ENCODE peak calls at places on chromosomes 4 and X, in four cellular contexts. J is GM12878, U is GM23338, K is endothelial cell of umbilical vein. X is an unnamed sample.

GRCh38 chr4:102598102-102598758 is 97.1 kb downstream of the NFKB1 start:
- DNase-seq in U (no peak), J (no peak), K (no peak), X (no peak)

GRCh38 chrX:85379174-85379907 is at the start of gene POF1B:
- DNase-seq in J (peak), K (no peak), U (peak), X (no peak)

GRCh38 chrX:40644821-40645358 is 2.5 kb downstream of the CXorf38 start:
- DNase-seq in J (peak), K (peak), U (no peak), X (no peak)

GRCh38 chr4:143240920-143241319 is 56.2 kb downstream of the USP38 start:
- DNase-seq in U (no peak), K (no peak), J (no peak), X (no peak)

GRCh38 chr4:85114526-85114925 is 148.0 kb upstream of the WDFY3 start:
- DNase-seq in K (no peak), U (no peak), J (no peak), X (no peak)

GRCh38 chr4:26459054-26459755 is 31.1 kb downstream of the CCKAR start:
- DNase-seq in K (peak), U (peak), J (peak), X (no peak)

GRCh38 chr4:21898101-21898500 is 50.5 kb downstream of the KCNIP4 start:
- DNase-seq in K (no peak), U (no peak), J (no peak), X (no peak)

GRCh38 chrX:40175416-40176255 is 77.9 kb upstream of the BCOR start:
- DNase-seq in K (peak), U (peak), J (no peak), X (no peak)

GRCh38 chrX:18172970-18173369 is 47.7 kb downstream of the BEND2 start:
- DNase-seq in U (no peak), J (no peak), K (no peak), X (no peak)

GRCh38 chr4:54063737-54064316 is 578 bp downstream of the CHIC2 start:
- DNase-seq in K (peak), J (no peak), U (peak), X (no peak)

GRCh38 chrX:28058906-28059305 is 77.7 kb upstream of the DCAF8L1 start:
- DNase-seq in U (no peak), K (peak), J (no peak), X (no peak)

GRCh38 chr4:169270156-169270809 is 473 bp downstream of the SH3RF1 start:
- DNase-seq in K (peak), U (peak), J (no peak), X (no peak)

GRCh38 chr4:70666369-70666768 is at the start of gene JCHAIN:
- DNase-seq in K (no peak), J (no peak), U (no peak), X (no peak)

GRCh38 chrX:145405012-145405411 is 157.7 kb downstream of the SPANXN1 start:
- DNase-seq in K (peak), U (peak), J (no peak), X (peak)

GRCh38 chr4:70788733-70789132 is 51.0 kb downstream of the GRSF1 start:
- DNase-seq in J (no peak), K (no peak), U (no peak), X (no peak)

GRCh38 chr4:98720871-98721480 is 62.6 kb upstream of the TSPAN5 start:
- DNase-seq in U (no peak), J (no peak), K (no peak), X (no peak)

GRCh38 chrX:46758163-46758955 is 559 bp downstream of the SLC9A7 start:
- DNase-seq in K (peak), J (no peak), U (peak), X (no peak)

GRCh38 chr4:55184600-55185523 is 59.5 kb upstream of the KDR start:
- DNase-seq in J (no peak), K (no peak), U (peak), X (no peak)

GRCh38 chr4:1206299-1207156 is 34.1 kb upstream of the SPON2 start:
- DNase-seq in J (no peak), U (no peak), K (no peak), X (no peak)

GRCh38 chrX:130170752-130171445 is 863 bp upstream of the RAB33A start:
- DNase-seq in U (peak), K (no peak), J (peak), X (no peak)

GRCh38 chrX:148794350-148794749 is 293.9 kb downstream of the AFF2 start:
- DNase-seq in J (no peak), K (no peak), U (no peak), X (no peak)

GRCh38 chrX:134849390-134849789 is 141.4 kb upstream of the SMIM10 start:
- DNase-seq in J (no peak), U (no peak), K (no peak), X (no peak)

GRCh38 chrX:107673933-107674479 is 45.7 kb downstream of the PRPS1 start:
- DNase-seq in K (peak), U (peak), J (peak), X (no peak)

GRCh38 chrX:67787196-67787595 is 243.4 kb downstream of the AR start:
- DNase-seq in U (no peak), K (no peak), J (no peak), X (no peak)

GRCh38 chr4:47326067-47326466 is 137.4 kb downstream of the COMMD8 start:
- DNase-seq in K (no peak), J (no peak), U (no peak), X (no peak)

GRCh38 chr4:60744767-60745166 is 455.4 kb upstream of the ADGRL3 start:
- DNase-seq in K (no peak), U (peak), J (no peak), X (no peak)

GRCh38 chr4:58192217-58192616 is 1082.0 kb upstream of the IGFBP7 start:
- DNase-seq in J (no peak), U (peak), K (no peak), X (no peak)

GRCh38 chr4:12486995-12487394 is 997.1 kb downstream of the RAB28 start:
- DNase-seq in K (no peak), J (no peak), U (no peak), X (no peak)

GRCh38 chr4:184383497-184384055 is 90.8 kb downstream of the IRF2 start:
- DNase-seq in K (peak), J (no peak), U (no peak), X (no peak)

GRCh38 chr4:156825074-156825473 is 146.5 kb downstream of the PDGFC start:
- DNase-seq in J (no peak), K (no peak), U (no peak), X (no peak)

GRCh38 chr4:8847764-8848163 is 23.9 kb downstream of the HMX1 start:
- DNase-seq in U (peak), J (no peak), K (no peak), X (no peak)

GRCh38 chrX:107025538-107025937 is 25.5 kb upstream of the MORC4 start:
- DNase-seq in J (no peak), U (peak), K (peak), X (no peak)

GRCh38 chr4:20192754-20193521 is 58.8 kb upstream of the SLIT2 start:
- DNase-seq in U (no peak), J (no peak), K (peak), X (no peak)
- TF ChIP-seq EZH2 in U (no peak), J (no peak), K (no peak), X (no peak)

DNA sequence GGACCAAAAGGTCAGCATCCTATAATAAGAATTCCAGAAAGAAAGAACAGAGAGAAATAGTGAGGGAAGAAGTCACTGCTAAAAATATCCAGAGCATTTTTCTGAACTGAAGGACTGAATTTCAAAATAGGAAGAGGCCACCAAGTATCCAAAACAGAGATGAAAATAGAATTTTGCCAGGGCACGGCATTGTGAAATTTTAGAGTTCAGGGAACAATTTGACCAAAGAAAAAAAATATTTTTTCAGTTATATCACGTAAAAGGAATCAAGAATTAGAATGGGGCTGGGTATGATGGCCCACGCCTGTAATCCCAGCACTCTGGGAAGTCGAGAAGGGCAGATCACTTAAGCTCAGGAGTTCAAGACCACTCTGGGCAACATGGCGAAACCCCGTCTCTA is 65.4 kb downstream of the FGFBP1 start:
- DNase-seq in J (no peak), K (no peak), U (no peak), X (no peak)
- H3K4me3 ChIP-seq in J (no peak), K (no peak), U (no peak), X (no peak)

GRCh38 chrX:119606508-119607389 is 525 bp upstream of the NKRF start:
- DNase-seq in J (no peak), U (no peak), K (no peak), X (peak)
- TF ChIP-seq POLR2AphosphoS5 in J (peak), U (no peak), K (no peak), X (peak)

GRCh38 chr4:5888706-5889696 is 3.9 kb downstream of the CRMP1 start:
- DNase-seq in U (no peak), K (no peak), J (no peak), X (no peak)
- TF ChIP-seq EZH2 in U (no peak), K (no peak), J (no peak), X (no peak)

GRCh38 chrX:138859421-138859820 is 147.9 kb upstream of the FGF13 start:
- DNase-seq in K (no peak), J (no peak), U (no peak), X (no peak)

GRCh38 chrX:138858438-138858837 is 146.9 kb upstream of the FGF13 start:
- DNase-seq in J (no peak), K (no peak), U (no peak), X (no peak)

GRCh38 chrX:138856881-138857280 is 145.4 kb upstream of the FGF13 start:
- DNase-seq in J (no peak), K (no peak), U (no peak), X (no peak)

GRCh38 chrX:138853936-138854335 is 142.4 kb upstream of the FGF13 start:
- DNase-seq in U (no peak), K (no peak), J (no peak), X (no peak)

DNA sequence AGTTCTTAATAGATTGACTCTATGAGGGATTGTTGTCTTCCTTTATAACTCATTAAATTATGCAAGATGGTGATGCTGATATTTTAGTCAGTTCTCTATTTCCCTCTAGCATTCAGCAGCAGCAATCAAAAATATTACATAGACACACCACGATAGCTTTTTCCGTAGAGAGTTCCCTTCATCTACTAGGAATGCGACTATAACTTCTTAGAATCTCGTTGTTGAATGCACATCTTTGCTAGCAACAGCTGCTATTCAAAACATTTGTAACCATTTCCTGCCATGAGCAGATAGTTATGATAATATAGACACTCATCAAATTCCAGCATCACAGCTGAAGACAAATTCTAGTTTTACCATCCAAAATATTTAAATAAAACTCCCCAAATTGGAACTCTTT is 147.4 kb upstream of the FGF13 start:
- DNase-seq in U (no peak), J (no peak), K (no peak), X (no peak)
- H3K4me3 ChIP-seq in U (no peak), J (no peak), K (no peak), X (no peak)

GRCh38 chrX:78619829-78620228 is 39.3 kb downstream of the RTL3 start:
- DNase-seq in U (no peak), K (peak), J (no peak), X (no peak)

GRCh38 chrX:78622834-78623233 is 36.3 kb downstream of the RTL3 start:
- DNase-seq in U (no peak), K (no peak), J (no peak), X (no peak)

GRCh38 chrX:78625292-78625909 is 33.7 kb downstream of the RTL3 start:
- DNase-seq in J (no peak), K (no peak), U (no peak), X (no peak)

GRCh38 chrX:78618987-78619386 is 40.1 kb downstream of the RTL3 start:
- DNase-seq in K (no peak), J (no peak), U (no peak), X (no peak)

DNA sequence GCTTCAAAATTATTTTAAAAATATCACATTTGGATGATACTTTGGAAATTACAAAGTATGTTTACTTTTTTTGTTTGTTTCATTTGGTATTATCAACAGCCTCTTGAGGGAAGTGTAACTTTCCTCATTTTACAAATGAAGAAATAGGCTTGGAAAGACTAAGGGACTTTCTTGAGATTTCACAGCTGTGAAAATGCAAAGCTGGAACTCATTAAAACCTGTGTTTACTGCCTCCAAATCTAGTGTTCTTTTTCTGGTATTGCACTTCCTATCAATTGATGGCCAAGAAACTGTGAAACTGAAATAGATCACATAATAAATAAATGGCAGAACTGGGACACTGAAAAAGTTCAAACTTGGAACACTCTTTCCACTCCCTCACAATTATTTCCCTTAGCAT is 34.2 kb downstream of the RTL3 start:
- DNase-seq in J (no peak), U (no peak), K (no peak), X (no peak)
- TF ChIP-seq POLR2AphosphoS5 in J (no peak), U (no peak), K (no peak), X (no peak)

X was measured in SK-N-MC.